ENCODE peak calls at places on chromosomes 6 and 20, in six cellular contexts. G, M, N, U, V and A are unnamed samples.

GRCh38 chr6:158648682-158649131 is 1.1 kb upstream of the SYTL3 start:
- DNase-seq in M (no peak), V (no peak), N (no peak), U (peak; percentile 83), G (no peak), A (no peak)

GRCh38 chr20:62702886-62703852 is 5.5 kb upstream of the NTSR1 start:
- DNase-seq in G (peak; percentile 76), M (no peak), U (no peak), N (no peak), V (peak; percentile 48), A (no peak)

GRCh38 chr6:69362209-69362608 is 434.6 kb downstream of the LMBRD1 start:
- DNase-seq in M (no peak), N (no peak), V (no peak), U (no peak), G (no peak), A (no peak)

GRCh38 chr6:122568350-122568749 is 41.9 kb upstream of the PKIB start:
- DNase-seq in U (no peak), M (no peak), V (no peak), G (no peak), N (no peak), A (no peak)

GRCh38 chr6:156703719-156704118 is 73.5 kb upstream of the ARID1B start:
- DNase-seq in U (no peak), V (no peak), N (no peak), M (no peak), G (no peak), A (no peak)

GRCh38 chr6:73768630-73769029 is 72.6 kb downstream of the CD109 start:
- DNase-seq in G (no peak), N (no peak), M (no peak), U (no peak), V (no peak), A (no peak)

GRCh38 chr6:151589667-151590066 is 95.8 kb downstream of the CCDC170 start:
- DNase-seq in G (no peak), M (no peak), V (no peak), U (no peak), N (no peak), A (no peak)

GRCh38 chr6:44966449-44967091 is 361.6 kb upstream of the RUNX2 start:
- DNase-seq in N (peak; percentile 71), M (no peak), V (peak; percentile 24), G (peak; percentile 65), U (no peak), A (no peak)

GRCh38 chr20:41172296-41173140 is 35.2 kb downstream of the PLCG1 start:
- DNase-seq in U (no peak), M (no peak), V (no peak), G (no peak), N (no peak), A (no peak)

GRCh38 chr20:4369119-4369797 is 352.5 kb upstream of the PRND start:
- DNase-seq in G (no peak), M (no peak), U (no peak), N (no peak), V (no peak), A (no peak)

GRCh38 chr6:110547266-110547964 is 71.0 kb upstream of the SLC22A16 start:
- DNase-seq in N (no peak), G (peak; percentile 73), M (no peak), U (no peak), V (peak; percentile 74), A (no peak)

GRCh38 chr20:38790210-38791053 is 15.1 kb upstream of the PPP1R16B start:
- DNase-seq in M (no peak), N (peak; percentile 71), G (peak; percentile 68), U (no peak), V (peak; percentile 47), A (no peak)

GRCh38 chr20:14235355-14235754 is 102.1 kb downstream of the FLRT3 start:
- DNase-seq in U (no peak), N (no peak), V (no peak), M (no peak), G (no peak), A (no peak)

GRCh38 chr20:58793512-58794420 is 56.9 kb downstream of the GNAS-AS1 start:
- DNase-seq in V (no peak), N (no peak), M (no peak), G (no peak), U (no peak), A (no peak)

GRCh38 chr6:7424967-7425807 is 35.6 kb downstream of the RIOK1 start:
- DNase-seq in V (peak; percentile 79), N (no peak), M (no peak), U (no peak), G (peak; percentile 24), A (no peak)

GRCh38 chr20:8573686-8574085 is 441.6 kb downstream of the PLCB1 start:
- DNase-seq in N (no peak), M (no peak), V (no peak), U (no peak), G (no peak), A (no peak)

GRCh38 chr6:10627800-10628199 is 66.6 kb downstream of the C6orf52 start:
- DNase-seq in N (no peak), V (no peak), U (no peak), M (no peak), G (no peak), A (no peak)

GRCh38 chr6:45084257-45084656 is 243.9 kb upstream of the RUNX2 start:
- DNase-seq in U (no peak), M (no peak), V (no peak), N (no peak), G (no peak), A (no peak)

GRCh38 chr20:50731930-50732690 is 730 bp downstream of the PARD6B start:
- DNase-seq in M (no peak), N (no peak), U (no peak), V (peak; percentile 60), G (no peak), A (no peak)

GRCh38 chr20:58636396-58636982 is 14.6 kb upstream of the STX16 start:
- DNase-seq in N (no peak), G (no peak), M (no peak), V (no peak), U (no peak), A (no peak)

DNA sequence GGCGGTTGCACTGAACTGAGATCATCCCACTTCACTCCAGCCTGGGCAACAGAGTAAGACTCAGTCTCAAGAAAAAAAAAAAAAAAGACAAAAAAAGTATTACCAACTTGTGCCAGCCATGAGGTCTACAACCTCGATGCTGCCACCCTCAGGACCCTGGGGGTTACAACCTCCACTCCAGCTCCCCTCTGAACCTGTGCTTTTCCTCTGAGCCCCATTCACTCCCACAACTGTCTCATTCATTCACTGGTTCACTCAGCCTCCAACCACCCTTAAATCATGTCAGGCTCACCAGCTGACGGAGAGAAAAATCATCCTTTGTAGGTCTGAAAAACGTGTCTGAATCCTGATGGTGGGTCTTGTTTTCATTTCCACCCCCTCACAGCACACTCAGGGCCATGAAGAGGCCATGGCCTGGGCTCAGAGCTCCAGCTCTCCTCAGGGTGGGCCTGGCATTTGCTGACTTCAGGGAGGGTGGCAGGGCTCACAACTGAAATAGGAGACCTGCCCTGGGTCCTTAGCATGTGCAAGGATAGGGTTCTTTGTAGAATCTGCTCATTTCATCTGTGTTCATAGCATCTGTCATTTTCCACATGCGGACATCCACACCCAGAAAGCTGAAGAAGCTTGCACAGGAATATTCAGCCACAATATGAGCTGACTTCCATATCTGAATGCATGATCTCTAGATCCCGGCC is 1.9 kb upstream of the ULBP1 start:
- DNase-seq in V (no peak), N (no peak), G (peak; percentile 36), M (no peak), U (no peak), A (no peak)
- TF ChIP-seq ZNF274 in V (no peak), N (no peak), G (no peak), M (no peak), U (no peak), A (no peak)

GRCh38 chr20:48621256-48622078 is 206.3 kb downstream of the PREX1 start:
- DNase-seq in V (no peak), N (peak; percentile 36), U (no peak), M (no peak), G (no peak), A (no peak)
- TF ChIP-seq ZNF274 in V (no peak), N (no peak), U (no peak), M (no peak), G (no peak), A (no peak)

GRCh38 chr6:41733349-41733706 is 2.1 kb downstream of the TFEB start:
- DNase-seq in N (no peak), M (no peak), U (no peak), V (no peak), G (no peak), A (no peak)
- TF ChIP-seq ZNF274 in N (no peak), M (no peak), U (no peak), V (no peak), G (no peak), A (no peak)

DNA sequence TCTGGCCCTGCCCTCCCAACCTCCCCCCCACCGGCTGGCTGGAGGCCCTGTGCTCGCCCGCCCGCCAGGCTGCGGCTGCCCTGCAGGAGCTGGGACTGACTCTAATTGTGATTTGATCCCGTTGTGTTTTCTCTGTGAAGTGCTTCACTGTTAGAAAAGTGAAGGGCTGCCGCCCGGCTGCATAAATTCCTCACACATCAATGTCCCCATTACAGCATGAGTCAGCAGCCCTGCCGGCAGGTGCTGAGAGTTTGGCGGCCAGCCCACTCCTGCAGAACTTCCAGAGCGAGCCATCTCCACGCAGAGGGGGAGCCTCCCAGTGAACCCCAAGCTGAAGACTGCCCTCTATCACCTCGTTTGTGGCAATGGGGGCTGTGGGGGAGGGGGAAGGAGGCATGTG is 137.9 kb downstream of the DLL1 start:
- DNase-seq in V (peak; percentile 32), M (peak; percentile 23), N (peak; percentile 28), U (no peak), G (peak; percentile 63), A (peak; percentile 76)
- TF ChIP-seq ZNF274 in V (no peak), M (no peak), N (no peak), U (no peak), G (no peak), A (no peak)

GRCh38 chr20:1862665-1863059 is 32.5 kb upstream of the SIRPA start:
- DNase-seq in V (no peak), M (no peak), G (no peak), N (no peak), U (no peak), A (no peak)

GRCh38 chr20:1861347-1861987 is 33.7 kb upstream of the SIRPA start:
- DNase-seq in N (no peak), V (no peak), U (no peak), G (no peak), M (no peak), A (no peak)

GRCh38 chr20:1861996-1862664 is 33.1 kb upstream of the SIRPA start:
- DNase-seq in U (no peak), N (no peak), V (no peak), G (no peak), M (no peak), A (no peak)

GRCh38 chr20:1858859-1859258 is 36.3 kb upstream of the SIRPA start:
- DNase-seq in M (no peak), G (no peak), U (no peak), V (no peak), N (no peak), A (no peak)

GRCh38 chr20:1860446-1860845 is 34.8 kb upstream of the SIRPA start:
- DNase-seq in N (no peak), U (no peak), G (no peak), V (no peak), M (no peak), A (no peak)
- TF ChIP-seq ZNF274 in N (no peak), U (no peak), G (no peak), V (no peak), M (no peak), A (no peak)